ENCODE peak calls at places on chromosomes 2 and 18, in five cellular contexts. D, X, G, I and K are unnamed samples.

GRCh38 chr18:62437520-62438329 is 85.1 kb upstream of the ZCCHC2 start:
- DNase-seq in D (no peak), X (no peak), G (no peak), I (no peak), K (no peak)

GRCh38 chr2:152241956-152242355 is 66.4 kb upstream of the STAM2 start:
- DNase-seq in D (no peak), X (no peak), G (no peak), I (no peak), K (no peak)

GRCh38 chr18:29586210-29586609 is 1409.3 kb upstream of the CDH2 start:
- DNase-seq in D (no peak), X (peak), G (no peak), I (no peak), K (no peak)

GRCh38 chr2:220811952-220812570 is 760.0 kb downstream of the EPHA4 start:
- DNase-seq in D (no peak), X (no peak), G (no peak), I (no peak), K (no peak)

GRCh38 chr2:99988567-99988966 is 153.8 kb downstream of the AFF3 start:
- DNase-seq in D (no peak), X (no peak), G (no peak), I (no peak), K (no peak)

GRCh38 chr2:230898661-230899091 is 26.4 kb downstream of the GPR55 start:
- DNase-seq in D (no peak), X (no peak), G (no peak), I (no peak), K (no peak)

GRCh38 chr2:218367415-218368149 is 10.9 kb downstream of the CATIP start:
- DNase-seq in D (peak), X (peak), G (no peak), I (peak), K (peak)

GRCh38 chr2:30157616-30158015 is 10.8 kb downstream of the YPEL5 start:
- DNase-seq in D (no peak), X (no peak), G (no peak), I (no peak), K (no peak)

DNA sequence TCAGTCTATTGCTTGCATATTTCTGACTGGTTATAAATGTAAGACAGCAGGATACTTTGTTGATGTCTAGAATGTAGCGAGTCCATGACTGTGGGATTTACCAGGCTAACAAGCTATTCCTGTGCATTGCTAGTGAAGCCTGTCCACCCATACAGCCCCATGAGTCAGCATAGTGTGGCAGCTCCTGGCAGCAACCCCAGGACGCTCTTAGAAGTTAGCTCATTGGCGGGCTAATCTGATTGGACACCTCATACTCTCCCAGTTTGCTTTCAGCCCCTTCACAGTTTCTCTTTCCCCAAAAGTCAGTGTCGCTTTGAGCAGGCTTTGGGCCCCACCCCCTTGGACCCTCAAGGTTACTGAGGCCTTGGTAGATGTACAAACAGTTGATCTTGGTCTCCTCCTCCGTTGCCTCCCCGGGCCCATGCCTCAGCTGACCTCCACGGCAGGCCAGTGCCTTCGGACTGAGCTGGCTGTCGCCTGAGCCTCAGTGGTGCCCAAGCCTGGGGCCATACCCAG is 48.0 kb downstream of the COA5 start:
- DNase-seq in D (peak), X (no peak), G (no peak), I (no peak), K (no peak)
- TF ChIP-seq JUNB in D (no peak), X (no peak), G (no peak), I (no peak), K (no peak)

GRCh38 chr2:238440767-238441166 is 14.0 kb downstream of the ASB1 start:
- DNase-seq in D (no peak), X (no peak), G (no peak), I (no peak), K (no peak)

GRCh38 chr2:238439093-238439849 is 12.5 kb downstream of the ASB1 start:
- DNase-seq in D (no peak), X (no peak), G (no peak), I (no peak), K (peak)

GRCh38 chr2:238439912-238440311 is 13.2 kb downstream of the ASB1 start:
- DNase-seq in D (no peak), X (no peak), G (no peak), I (no peak), K (no peak)

GRCh38 chr2:238440331-238440730 is 13.6 kb downstream of the ASB1 start:
- DNase-seq in D (no peak), X (no peak), G (no peak), I (no peak), K (no peak)

DNA sequence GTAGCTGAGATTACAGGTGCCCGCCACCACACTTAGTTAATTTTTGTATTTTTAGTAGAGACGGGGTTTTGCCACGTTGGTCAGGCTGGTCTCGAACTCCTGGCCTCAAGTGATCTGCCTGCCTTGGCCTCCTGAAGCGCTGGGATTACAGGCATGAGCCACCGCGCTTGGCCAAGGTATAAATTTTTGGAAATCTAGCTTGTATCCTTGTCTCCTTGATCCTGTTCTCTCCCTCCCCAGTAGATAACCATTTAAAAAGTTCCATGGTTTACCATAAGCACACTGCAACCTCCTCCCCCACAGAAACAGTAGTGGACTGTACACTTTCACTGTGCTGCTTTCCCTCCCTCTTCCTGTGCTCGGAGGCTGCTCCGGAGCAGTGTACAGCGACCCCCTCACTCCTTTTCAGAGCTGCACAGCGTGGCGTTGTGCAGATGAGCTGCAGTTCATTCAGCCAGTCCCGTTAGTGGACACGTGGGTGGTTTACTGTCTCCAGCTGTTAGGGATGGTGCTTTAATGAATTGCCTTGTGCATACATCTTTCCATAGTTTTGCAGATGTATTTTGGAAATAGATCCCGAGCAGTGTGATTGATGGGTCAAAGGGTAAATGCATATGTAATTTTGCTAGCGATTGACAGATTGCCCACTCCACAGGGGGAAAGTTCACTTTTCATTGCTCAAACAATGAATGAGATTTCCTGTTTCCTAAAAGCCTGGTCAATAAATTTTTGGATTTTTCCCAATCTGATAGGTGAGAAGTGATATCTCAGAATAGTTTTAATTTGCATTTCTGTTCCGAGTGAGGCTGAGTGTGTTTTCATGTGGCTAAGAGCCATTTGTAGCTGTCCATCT is 14.8 kb downstream of the ASB1 start:
- DNase-seq in D (no peak), X (no peak), G (peak), I (no peak), K (no peak)
- TF ChIP-seq JUNB in D (no peak), X (no peak), G (no peak), I (no peak), K (no peak)

DNA sequence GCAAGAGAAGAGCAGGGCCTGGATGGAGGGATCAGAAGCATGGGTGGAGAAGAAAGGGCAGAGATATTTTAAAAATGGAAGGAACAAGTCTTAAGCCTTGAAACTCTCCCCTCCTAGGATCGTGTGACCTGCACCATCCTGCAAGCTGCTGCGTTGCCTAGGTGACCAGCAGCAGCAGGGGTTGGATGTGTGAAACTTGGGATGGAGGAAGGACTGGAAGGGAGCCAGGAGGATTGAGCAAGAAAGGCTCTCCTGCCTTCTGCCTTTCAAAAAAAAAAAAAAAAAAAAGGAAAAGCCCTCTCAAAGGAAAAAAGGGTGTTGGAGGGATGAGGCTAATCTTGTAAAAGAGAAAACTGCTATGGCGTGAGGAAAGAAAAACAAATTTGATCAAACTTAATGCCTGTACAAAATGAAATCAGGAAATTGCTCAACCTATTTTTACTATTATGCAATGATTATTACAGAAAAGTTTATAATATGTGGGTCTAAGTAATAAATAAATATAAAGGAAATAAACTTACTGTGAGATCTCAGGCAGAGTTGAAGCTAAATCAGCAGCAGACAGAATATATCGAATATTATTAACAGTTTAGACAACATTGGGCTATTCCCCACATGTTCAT is 493.7 kb upstream of the NRP2 start:
- DNase-seq in D (no peak), X (peak), G (no peak), I (no peak), K (no peak)
- TF ChIP-seq JUNB in D (no peak), X (no peak), G (no peak), I (no peak), K (no peak)

DNA sequence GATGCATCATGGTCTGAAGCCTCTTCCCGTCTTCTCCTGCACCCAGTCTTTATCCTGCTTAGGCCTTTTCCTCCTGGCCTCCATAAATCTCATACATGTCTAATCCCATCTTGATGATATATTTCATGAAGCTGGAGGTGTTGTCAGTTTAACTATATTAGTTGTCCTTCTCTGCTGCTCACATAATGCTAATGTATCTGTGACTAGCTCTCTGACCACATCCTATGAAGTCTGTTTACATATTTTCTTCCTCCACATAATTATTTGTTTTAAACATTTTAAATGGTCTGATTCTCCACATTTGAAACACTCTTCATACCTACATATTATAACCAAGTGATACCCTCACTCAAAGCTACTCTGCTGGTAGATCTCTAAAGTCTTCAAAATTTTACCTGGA is 315.2 kb upstream of the RND3 start:
- DNase-seq in D (no peak), X (no peak), G (no peak), I (no peak), K (no peak)
- TF ChIP-seq JUNB in D (no peak), X (no peak), G (no peak), I (no peak), K (no peak)

GRCh38 chr2:2571301-2572198 is 240.5 kb upstream of the MYT1L start:
- DNase-seq in D (no peak), X (no peak), G (no peak), I (no peak), K (no peak)
- TF ChIP-seq JUNB in D (no peak), X (no peak), G (no peak), I (no peak), K (no peak)